ENCODE peak calls at places on chromosome X, in eight cellular contexts. One of them, this sample, is unnamed.

GRCh38 chrX:119391279-119391678 is 7.9 kb upstream of the SLC25A43 start:
- DNase-seq in GM12865: peak; percentile 15
- DNase-seq in adrenal gland: no peak
- DNase-seq in foreskin fibroblast: peak; percentile 60
- DNase-seq in osteocyte: no peak
- DNase-seq in K562: peak; percentile 24
- DNase-seq in hepatocyte: no peak
- DNase-seq in ovary: no peak
- DNase-seq in this sample: no peak

GRCh38 chrX:81586091-81586490 is 384.2 kb downstream of the SH3BGRL start:
- DNase-seq in GM12865: no peak
- DNase-seq in adrenal gland: no peak
- DNase-seq in foreskin fibroblast: no peak
- DNase-seq in osteocyte: no peak
- DNase-seq in K562: no peak
- DNase-seq in hepatocyte: no peak
- DNase-seq in ovary: no peak
- DNase-seq in this sample: no peak

GRCh38 chrX:107935200-107935599 is 47.0 kb downstream of the TEX13B start:
- DNase-seq in GM12865: no peak
- DNase-seq in adrenal gland: peak; percentile 51
- DNase-seq in foreskin fibroblast: peak; percentile 62
- DNase-seq in osteocyte: no peak
- DNase-seq in K562: no peak
- DNase-seq in hepatocyte: no peak
- DNase-seq in ovary: no peak
- DNase-seq in this sample: no peak

GRCh38 chrX:101265869-101266428 is 25.2 kb downstream of the TAF7L start:
- DNase-seq in GM12865: no peak
- DNase-seq in adrenal gland: peak; percentile 46
- DNase-seq in foreskin fibroblast: peak; percentile 85
- DNase-seq in osteocyte: no peak
- DNase-seq in K562: no peak
- DNase-seq in hepatocyte: no peak
- DNase-seq in ovary: no peak
- DNase-seq in this sample: no peak

GRCh38 chrX:42248226-42248625 is 324.9 kb upstream of the CASK start:
- DNase-seq in GM12865: no peak
- DNase-seq in adrenal gland: no peak
- DNase-seq in foreskin fibroblast: no peak
- DNase-seq in osteocyte: no peak
- DNase-seq in K562: no peak
- DNase-seq in hepatocyte: no peak
- DNase-seq in ovary: no peak
- DNase-seq in this sample: no peak

GRCh38 chrX:1595711-1596060 is 4.3 kb downstream of the AKAP17A start:
- DNase-seq in GM12865: no peak
- DNase-seq in adrenal gland: peak; percentile 39
- DNase-seq in foreskin fibroblast: no peak
- DNase-seq in osteocyte: no peak
- DNase-seq in K562: no peak
- DNase-seq in hepatocyte: no peak
- DNase-seq in ovary: no peak
- DNase-seq in this sample: no peak

GRCh38 chrX:106932492-106932923 is 12.3 kb downstream of the CLDN2 start:
- DNase-seq in GM12865: no peak
- DNase-seq in adrenal gland: peak; percentile 51
- DNase-seq in foreskin fibroblast: peak; percentile 69
- DNase-seq in osteocyte: no peak
- DNase-seq in K562: no peak
- DNase-seq in hepatocyte: peak; percentile 59
- DNase-seq in ovary: no peak
- DNase-seq in this sample: no peak

GRCh38 chrX:93538575-93538974 is 134.8 kb downstream of the NAP1L3 start:
- DNase-seq in GM12865: no peak
- DNase-seq in adrenal gland: no peak
- DNase-seq in foreskin fibroblast: no peak
- DNase-seq in osteocyte: no peak
- DNase-seq in K562: peak; percentile 0
- DNase-seq in hepatocyte: no peak
- DNase-seq in ovary: no peak
- DNase-seq in this sample: no peak

GRCh38 chrX:96433409-96434122 is 251.1 kb upstream of the DIAPH2 start:
- DNase-seq in GM12865: no peak
- DNase-seq in adrenal gland: no peak
- DNase-seq in foreskin fibroblast: no peak
- DNase-seq in osteocyte: no peak
- DNase-seq in K562: no peak
- DNase-seq in hepatocyte: no peak
- DNase-seq in ovary: no peak
- DNase-seq in this sample: no peak

GRCh38 chrX:137651647-137652046 is 85.7 kb downstream of the ZIC3 start:
- DNase-seq in GM12865: no peak
- DNase-seq in adrenal gland: no peak
- DNase-seq in foreskin fibroblast: no peak
- DNase-seq in osteocyte: no peak
- DNase-seq in K562: no peak
- DNase-seq in hepatocyte: no peak
- DNase-seq in ovary: no peak
- DNase-seq in this sample: no peak

GRCh38 chrX:130628522-130628921 is 226.7 kb downstream of the RBMX2 start:
- DNase-seq in GM12865: no peak
- DNase-seq in adrenal gland: no peak
- DNase-seq in foreskin fibroblast: no peak
- DNase-seq in osteocyte: no peak
- DNase-seq in K562: no peak
- DNase-seq in hepatocyte: no peak
- DNase-seq in ovary: no peak
- DNase-seq in this sample: no peak

GRCh38 chrX:106397788-106398538 is 213.8 kb upstream of the RADX start:
- DNase-seq in GM12865: no peak
- DNase-seq in adrenal gland: no peak
- DNase-seq in foreskin fibroblast: peak; percentile 33
- DNase-seq in osteocyte: no peak
- DNase-seq in K562: peak; percentile 1
- DNase-seq in hepatocyte: no peak
- DNase-seq in ovary: no peak
- DNase-seq in this sample: no peak

GRCh38 chrX:23616361-23616760 is 50.9 kb upstream of the PRDX4 start:
- DNase-seq in GM12865: peak; percentile 13
- DNase-seq in adrenal gland: no peak
- DNase-seq in foreskin fibroblast: peak; percentile 48
- DNase-seq in osteocyte: no peak
- DNase-seq in K562: peak; percentile 29
- DNase-seq in hepatocyte: peak; percentile 64
- DNase-seq in ovary: no peak
- DNase-seq in this sample: no peak

GRCh38 chrX:45017946-45018345 is 145.0 kb downstream of the KDM6A start:
- DNase-seq in GM12865: no peak
- DNase-seq in adrenal gland: no peak
- DNase-seq in foreskin fibroblast: no peak
- DNase-seq in osteocyte: no peak
- DNase-seq in K562: no peak
- DNase-seq in hepatocyte: no peak
- DNase-seq in ovary: no peak
- DNase-seq in this sample: no peak

GRCh38 chrX:38233891-38234807 is 13.5 kb upstream of the SRPX start:
- DNase-seq in GM12865: no peak
- DNase-seq in adrenal gland: peak; percentile 65
- DNase-seq in foreskin fibroblast: peak; percentile 88
- DNase-seq in osteocyte: no peak
- DNase-seq in K562: no peak
- DNase-seq in hepatocyte: no peak
- DNase-seq in ovary: peak; percentile 22
- DNase-seq in this sample: no peak

GRCh38 chrX:132488092-132488749 is 617 bp downstream of the MBNL3 start:
- DNase-seq in GM12865: peak; percentile 68
- DNase-seq in adrenal gland: no peak
- DNase-seq in foreskin fibroblast: peak; percentile 63
- DNase-seq in osteocyte: no peak
- DNase-seq in K562: no peak
- DNase-seq in hepatocyte: no peak
- DNase-seq in ovary: peak; percentile 19
- DNase-seq in this sample: no peak

GRCh38 chrX:37879692-37880091 is 32.3 kb upstream of the DYNLT3 start:
- DNase-seq in GM12865: no peak
- DNase-seq in adrenal gland: no peak
- DNase-seq in foreskin fibroblast: peak; percentile 13
- DNase-seq in osteocyte: no peak
- DNase-seq in K562: no peak
- DNase-seq in hepatocyte: no peak
- DNase-seq in ovary: no peak
- DNase-seq in this sample: no peak

GRCh38 chrX:141642979-141643378 is 53.5 kb downstream of the SPANXA2 start:
- DNase-seq in GM12865: no peak
- DNase-seq in adrenal gland: no peak
- DNase-seq in foreskin fibroblast: peak; percentile 31
- DNase-seq in osteocyte: no peak
- DNase-seq in K562: no peak
- DNase-seq in hepatocyte: no peak
- DNase-seq in ovary: no peak
- DNase-seq in this sample: no peak

GRCh38 chrX:107935664-107936433 is 46.3 kb downstream of the TEX13B start:
- DNase-seq in GM12865: no peak
- DNase-seq in adrenal gland: no peak
- DNase-seq in foreskin fibroblast: peak; percentile 42
- DNase-seq in osteocyte: no peak
- DNase-seq in K562: no peak
- DNase-seq in hepatocyte: peak; percentile 10
- DNase-seq in ovary: no peak
- DNase-seq in this sample: no peak

GRCh38 chrX:154761977-154762528 is 611 bp upstream of the DKC1 start:
- DNase-seq in GM12865: peak; percentile 13
- DNase-seq in adrenal gland: peak; percentile 77
- DNase-seq in foreskin fibroblast: no peak
- DNase-seq in osteocyte: no peak
- DNase-seq in K562: no peak
- DNase-seq in hepatocyte: no peak
- DNase-seq in ovary: peak; percentile 26
- DNase-seq in this sample: no peak

GRCh38 chrX:154758696-154759095 is 4.0 kb upstream of the DKC1 start:
- DNase-seq in GM12865: no peak
- DNase-seq in adrenal gland: no peak
- DNase-seq in foreskin fibroblast: no peak
- DNase-seq in osteocyte: no peak
- DNase-seq in K562: no peak
- DNase-seq in hepatocyte: no peak
- DNase-seq in ovary: no peak
- DNase-seq in this sample: no peak

GRCh38 chrX:154762529-154763296 is at the start of gene DKC1:
- DNase-seq in GM12865: peak; percentile 98
- DNase-seq in adrenal gland: peak; percentile 97
- DNase-seq in foreskin fibroblast: peak; percentile 97
- DNase-seq in osteocyte: peak; percentile 98
- DNase-seq in K562: peak; percentile 98
- DNase-seq in hepatocyte: peak; percentile 97
- DNase-seq in ovary: peak; percentile 95
- DNase-seq in this sample: peak; percentile 87
- TF ChIP-seq CTCF in GM12865: no peak
- TF ChIP-seq CTCF in adrenal gland: no peak
- TF ChIP-seq CTCF in foreskin fibroblast: no peak
- TF ChIP-seq CTCF in osteocyte: peak; percentile 21
- TF ChIP-seq CTCF in K562: no peak
- TF ChIP-seq CTCF in hepatocyte: peak; percentile 18
- TF ChIP-seq CTCF in ovary: no peak
- TF ChIP-seq CTCF in this sample: no peak

GRCh38 chrX:150643271-150643670 is 49.9 kb upstream of the MTMR1 start:
- DNase-seq in GM12865: no peak
- DNase-seq in adrenal gland: no peak
- DNase-seq in foreskin fibroblast: peak; percentile 27
- DNase-seq in osteocyte: no peak
- DNase-seq in K562: no peak
- DNase-seq in hepatocyte: no peak
- DNase-seq in ovary: no peak
- DNase-seq in this sample: no peak
- TF ChIP-seq CTCF in GM12865: no peak
- TF ChIP-seq CTCF in adrenal gland: no peak
- TF ChIP-seq CTCF in foreskin fibroblast: no peak
- TF ChIP-seq CTCF in osteocyte: peak; percentile 39
- TF ChIP-seq CTCF in K562: no peak
- TF ChIP-seq CTCF in hepatocyte: peak; percentile 29
- TF ChIP-seq CTCF in ovary: no peak
- TF ChIP-seq CTCF in this sample: no peak

GRCh38 chrX:115266300-115266699 is 23.2 kb upstream of the LUZP4 start:
- DNase-seq in GM12865: no peak
- DNase-seq in adrenal gland: no peak
- DNase-seq in foreskin fibroblast: no peak
- DNase-seq in osteocyte: no peak
- DNase-seq in K562: no peak
- DNase-seq in hepatocyte: no peak
- DNase-seq in ovary: no peak
- DNase-seq in this sample: no peak

GRCh38 chrX:115264009-115264408 is 25.5 kb upstream of the LUZP4 start:
- DNase-seq in GM12865: no peak
- DNase-seq in adrenal gland: no peak
- DNase-seq in foreskin fibroblast: no peak
- DNase-seq in osteocyte: no peak
- DNase-seq in K562: no peak
- DNase-seq in hepatocyte: no peak
- DNase-seq in ovary: no peak
- DNase-seq in this sample: no peak

GRCh38 chrX:115268421-115268820 is 21.1 kb upstream of the LUZP4 start:
- DNase-seq in GM12865: peak; percentile 35
- DNase-seq in adrenal gland: no peak
- DNase-seq in foreskin fibroblast: no peak
- DNase-seq in osteocyte: no peak
- DNase-seq in K562: no peak
- DNase-seq in hepatocyte: peak; percentile 27
- DNase-seq in ovary: no peak
- DNase-seq in this sample: no peak
- TF ChIP-seq CTCF in GM12865: peak; percentile 35
- TF ChIP-seq CTCF in adrenal gland: no peak
- TF ChIP-seq CTCF in foreskin fibroblast: peak; percentile 17
- TF ChIP-seq CTCF in osteocyte: peak; percentile 34
- TF ChIP-seq CTCF in K562: peak; percentile 27
- TF ChIP-seq CTCF in hepatocyte: peak; percentile 37
- TF ChIP-seq CTCF in ovary: peak; percentile 12
- TF ChIP-seq CTCF in this sample: no peak

DNA sequence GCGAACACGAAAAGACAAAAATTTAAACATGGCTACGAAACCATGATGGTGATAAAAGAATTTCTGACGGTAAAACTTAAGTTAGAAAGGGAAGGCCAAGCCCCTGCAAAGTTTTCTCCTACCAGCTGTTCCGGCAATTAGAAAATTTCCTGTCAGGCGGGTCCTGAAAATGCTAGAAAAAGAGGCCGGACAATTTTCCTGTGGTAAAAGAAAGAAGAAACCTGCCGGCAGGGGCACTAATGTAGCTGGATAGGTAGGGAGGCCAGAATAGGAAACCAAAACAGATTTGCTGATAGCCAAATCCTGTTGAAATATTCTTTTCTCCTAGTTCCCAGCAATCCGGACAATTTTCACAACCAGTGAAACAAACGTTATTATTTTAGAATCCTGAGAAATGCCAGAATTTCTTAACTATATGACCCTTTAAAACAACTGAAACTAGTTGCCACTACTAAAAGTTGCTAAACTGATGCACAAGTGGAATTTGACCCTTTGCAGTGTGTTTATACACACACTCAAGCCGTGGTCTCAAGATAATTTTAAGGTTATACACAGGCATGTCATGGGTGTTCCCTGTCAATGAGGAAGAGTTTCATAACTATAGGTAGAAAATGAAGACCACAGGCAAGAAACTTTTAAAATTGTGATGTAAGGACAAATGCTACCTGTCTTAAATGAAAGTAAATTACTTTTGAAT is 47.8 kb downstream of the RPS6KA3 start:
- DNase-seq in GM12865: no peak
- DNase-seq in adrenal gland: no peak
- DNase-seq in foreskin fibroblast: no peak
- DNase-seq in osteocyte: no peak
- DNase-seq in K562: peak; percentile 54
- DNase-seq in hepatocyte: peak; percentile 35
- DNase-seq in ovary: peak; percentile 28
- DNase-seq in this sample: no peak
- TF ChIP-seq CTCF in GM12865: no peak
- TF ChIP-seq CTCF in adrenal gland: no peak
- TF ChIP-seq CTCF in foreskin fibroblast: no peak
- TF ChIP-seq CTCF in osteocyte: peak; percentile 15
- TF ChIP-seq CTCF in K562: peak; percentile 46
- TF ChIP-seq CTCF in hepatocyte: peak; percentile 17
- TF ChIP-seq CTCF in ovary: no peak
- TF ChIP-seq CTCF in this sample: no peak

This sample was measured in activated B cell treated with CpG ODN at 0.5 μM for 24 hours.